ENCODE peak calls at places on chromosome 13, in six cellular contexts. C is cardiac muscle cell; D is caudate nucleus; B is PC-3; R is effector memory CD4-positive, alpha-beta T cell; K is left ventricle myocardium inferior. X is an unnamed sample.

GRCh38 chr13:33218020-33218419 is 67.5 kb downstream of the STARD13 start:
- DNase-seq in C (peak), D (no peak), B (peak), R (no peak), K (no peak), X (no peak)

GRCh38 chr13:94233401-94233800 is 246.1 kb downstream of the DCT start:
- DNase-seq in C (peak), D (peak), B (peak), R (no peak), K (peak), X (no peak)

GRCh38 chr13:65292488-65292901 is 1937.6 kb downstream of the PCDH9 start:
- DNase-seq in C (peak), D (no peak), B (peak), R (no peak), K (no peak), X (no peak)

GRCh38 chr13:32905063-32905863 is 111.0 kb upstream of the KL start:
- DNase-seq in C (no peak), D (no peak), B (peak), R (no peak), K (no peak), X (no peak)

GRCh38 chr13:113579686-113580085 is 4.9 kb upstream of the TFDP1 start:
- DNase-seq in C (no peak), D (no peak), B (no peak), R (no peak), K (no peak), X (no peak)

GRCh38 chr13:89205856-89206255 is 1534.7 kb downstream of the SLITRK5 start:
- DNase-seq in C (no peak), D (no peak), B (no peak), R (no peak), K (no peak), X (no peak)

GRCh38 chr13:97364827-97365226 is 69.1 kb upstream of the RAP2A start:
- DNase-seq in C (no peak), D (no peak), B (no peak), R (no peak), K (no peak), X (no peak)

GRCh38 chr13:50015263-50015662 is at the start of gene KCNRG:
- DNase-seq in C (peak), D (no peak), B (no peak), R (no peak), K (no peak), X (no peak)

GRCh38 chr13:112688560-112689497 is 1.0 kb upstream of the ATP11A start:
- DNase-seq in C (no peak), D (no peak), B (no peak), R (peak), K (no peak), X (peak)

GRCh38 chr13:56903710-56904109 is 237.0 kb upstream of the PRR20A start:
- DNase-seq in C (no peak), D (no peak), B (no peak), R (no peak), K (no peak), X (no peak)

GRCh38 chr13:45120967-45121366 is 657 bp downstream of the GTF2F2 start:
- DNase-seq in C (no peak), D (no peak), B (no peak), R (no peak), K (no peak), X (no peak)

GRCh38 chr13:99380402-99380801 is 73.2 kb upstream of the GPR183 start:
- DNase-seq in C (no peak), D (no peak), B (no peak), R (no peak), K (no peak), X (no peak)

GRCh38 chr13:30698488-30699005 is 36.8 kb upstream of the ALOX5AP start:
- DNase-seq in C (no peak), D (no peak), B (no peak), R (no peak), K (no peak), X (no peak)

GRCh38 chr13:86870388-86870966 is 800.7 kb upstream of the SLITRK5 start:
- DNase-seq in C (peak), D (no peak), B (peak), R (no peak), K (no peak), X (no peak)

GRCh38 chr13:90867336-90867683 is 480.2 kb upstream of the MIR17HG start:
- DNase-seq in C (peak), D (no peak), B (peak), R (no peak), K (peak), X (peak)

GRCh38 chr13:36904219-36904618 is 15.8 kb downstream of the SMAD9 start:
- DNase-seq in C (no peak), D (no peak), B (no peak), R (no peak), K (no peak), X (no peak)

GRCh38 chr13:24505756-24506155 is 6.8 kb downstream of the PARP4 start:
- DNase-seq in C (no peak), D (no peak), B (no peak), R (no peak), K (no peak), X (no peak)

GRCh38 chr13:26446751-26447150 is 110.7 kb upstream of the WASF3 start:
- DNase-seq in C (no peak), D (no peak), B (peak), R (no peak), K (no peak), X (no peak)

GRCh38 chr13:97853550-97853949 is 99.9 kb upstream of the IPO5 start:
- DNase-seq in C (no peak), D (no peak), B (peak), R (no peak), K (no peak), X (no peak)

GRCh38 chr13:83168575-83168974 is 713.7 kb downstream of the SLITRK1 start:
- DNase-seq in C (peak), D (no peak), B (no peak), R (no peak), K (no peak), X (no peak)

GRCh38 chr13:76832258-76832988 is 53.8 kb downstream of the KCTD12 start:
- DNase-seq in C (no peak), D (no peak), B (no peak), R (no peak), K (no peak), X (no peak)

GRCh38 chr13:52356327-52356726 is 49.6 kb downstream of the THSD1 start:
- DNase-seq in C (peak), D (no peak), B (peak), R (no peak), K (no peak), X (no peak)

GRCh38 chr13:45432737-45433380 is 14.7 kb upstream of the SLC25A30 start:
- DNase-seq in C (no peak), D (no peak), B (no peak), R (no peak), K (no peak), X (no peak)

GRCh38 chr13:52737900-52738299 is 1.7 kb downstream of the CNMD start:
- DNase-seq in C (peak), D (no peak), B (no peak), R (no peak), K (no peak), X (no peak)

DNA sequence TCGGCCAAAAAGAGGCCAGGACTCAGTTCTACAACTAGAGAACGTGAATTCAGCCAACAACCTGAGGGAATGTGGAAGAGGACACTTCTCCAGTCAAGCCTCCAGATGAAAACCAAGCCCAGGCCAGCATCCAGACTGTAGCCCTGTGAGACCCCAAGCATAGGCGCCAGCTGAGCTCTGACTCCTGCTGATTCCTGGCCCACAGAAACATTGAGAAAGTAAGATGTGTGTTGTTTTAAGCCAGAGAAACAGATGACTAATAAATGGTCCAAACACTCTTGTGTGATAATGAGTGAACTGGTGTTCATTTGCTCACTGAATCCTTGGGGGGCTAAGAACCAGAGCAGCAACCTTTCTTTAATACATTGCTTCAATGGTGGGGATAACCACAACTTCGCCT is 44.9 kb downstream of the SLC7A1 start:
- DNase-seq in C (no peak), D (no peak), B (no peak), R (no peak), K (no peak), X (no peak)
- H3K27ac ChIP-seq in C (no peak), D (no peak), B (no peak), R (no peak), K (no peak), X (no peak)

DNA sequence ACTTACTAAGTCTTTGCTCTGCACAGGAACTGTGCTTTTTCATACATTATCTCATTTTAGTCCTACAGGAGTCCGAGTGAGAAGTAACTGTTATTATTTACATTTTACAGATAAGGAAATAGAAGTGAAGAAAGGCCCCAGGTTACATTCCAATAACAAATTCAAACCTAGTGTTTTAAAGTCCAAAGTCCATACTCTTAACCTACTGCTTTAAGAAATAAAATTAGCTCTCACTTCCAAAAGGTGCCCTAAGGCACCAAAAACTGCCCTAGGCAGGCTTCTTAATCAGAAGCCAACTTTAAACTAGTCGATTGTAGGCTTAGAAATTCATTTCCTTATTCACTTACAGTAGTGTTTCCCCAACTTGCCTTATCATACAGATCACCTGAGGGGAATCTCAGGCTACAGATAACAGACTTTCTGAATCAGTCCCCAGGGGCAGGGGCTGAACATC is 555.9 kb downstream of the DIAPH3 start:
- DNase-seq in C (no peak), D (no peak), B (no peak), R (no peak), K (no peak), X (no peak)
- H3K27ac ChIP-seq in C (peak), D (no peak), B (no peak), R (no peak), K (no peak), X (no peak)

GRCh38 chr13:43033038-43033437 is 9.7 kb downstream of the DNAJC15 start:
- DNase-seq in C (no peak), D (no peak), B (no peak), R (no peak), K (no peak), X (no peak)
- H3K27ac ChIP-seq in C (no peak), D (no peak), B (no peak), R (no peak), K (no peak), X (no peak)

GRCh38 chr13:42048625-42049453 is at the start of gene DGKH:
- DNase-seq in C (peak), D (peak), B (peak), R (peak), K (peak), X (peak)

GRCh38 chr13:42047561-42048322 is 706 bp upstream of the DGKH start:
- DNase-seq in C (peak), D (peak), B (peak), R (no peak), K (peak), X (peak)

GRCh38 chr13:42049454-42049780 is 969 bp downstream of the DGKH start:
- DNase-seq in C (no peak), D (no peak), B (no peak), R (no peak), K (no peak), X (no peak)

GRCh38 chr13:42046448-42046847 is 2.0 kb upstream of the DGKH start:
- DNase-seq in C (no peak), D (no peak), B (no peak), R (no peak), K (no peak), X (no peak)

DNA sequence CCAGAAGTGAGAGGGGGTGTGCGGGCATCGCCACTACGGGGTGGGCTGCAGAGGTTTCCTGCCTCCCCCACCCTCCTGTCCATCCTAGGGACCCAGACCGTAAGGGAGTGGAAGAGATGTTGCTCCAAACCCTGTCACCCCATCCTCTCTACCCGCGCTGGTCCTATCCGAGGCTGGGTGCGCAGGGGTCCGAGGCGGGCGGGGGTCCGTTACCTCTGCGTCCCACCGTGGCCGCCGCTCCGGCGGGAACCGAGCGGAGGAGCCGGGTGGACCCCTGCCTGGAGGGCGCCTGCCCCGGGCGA is 174 bp upstream of the DGKH start:
- DNase-seq in C (no peak), D (no peak), B (no peak), R (no peak), K (no peak), X (no peak)
- H3K27ac ChIP-seq in C (peak), D (peak), B (peak), R (peak), K (peak), X (peak)

GRCh38 chr13:70890289-70890688 is 782.0 kb upstream of the KLHL1 start:
- DNase-seq in C (no peak), D (no peak), B (peak), R (no peak), K (no peak), X (no peak)
- H3K27ac ChIP-seq in C (no peak), D (no peak), B (no peak), R (no peak), K (no peak), X (no peak)

GRCh38 chr13:73547239-73547638 is 488.4 kb downstream of the KLF5 start:
- DNase-seq in C (no peak), D (no peak), B (no peak), R (no peak), K (no peak), X (no peak)
- H3K27ac ChIP-seq in C (no peak), D (no peak), B (no peak), R (no peak), K (no peak), X (no peak)

DNA sequence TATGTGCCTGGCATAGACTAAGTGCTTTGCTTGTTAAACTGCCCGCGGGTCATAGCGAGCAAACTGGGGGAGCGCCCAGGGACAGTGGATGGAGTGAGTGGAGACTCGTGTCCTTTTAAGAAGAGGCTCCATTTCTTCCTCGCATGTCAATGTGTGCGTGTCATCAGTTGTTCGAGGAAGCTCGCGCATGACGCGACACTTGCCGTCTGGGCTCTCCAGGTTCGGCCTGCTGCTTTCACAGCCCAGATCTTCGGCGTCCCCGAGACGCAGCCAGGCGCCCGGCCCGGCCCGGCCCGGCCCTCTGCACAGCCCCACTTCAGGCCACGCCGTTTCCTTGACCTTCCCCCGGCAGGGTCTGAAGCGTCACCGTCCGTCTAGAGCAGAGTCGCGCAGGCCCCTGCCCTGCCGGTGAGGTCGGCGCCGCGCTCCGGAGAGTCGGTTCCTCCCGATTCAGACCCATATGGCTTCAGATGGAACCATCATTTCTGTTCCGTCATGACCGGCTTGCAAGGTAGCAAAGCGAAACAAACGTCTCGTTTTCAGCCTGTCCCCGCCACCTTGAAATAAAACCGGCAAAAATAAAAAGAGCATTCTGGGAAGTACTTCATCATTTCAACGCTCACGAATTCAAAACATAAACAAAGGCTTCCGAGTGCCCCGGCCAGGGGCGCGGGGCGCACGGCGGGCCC is 604 bp upstream of the ARHGEF7 start:
- DNase-seq in C (peak), D (no peak), B (no peak), R (no peak), K (peak), X (no peak)
- H3K27ac ChIP-seq in C (no peak), D (peak), B (no peak), R (no peak), K (peak), X (no peak)

DNA sequence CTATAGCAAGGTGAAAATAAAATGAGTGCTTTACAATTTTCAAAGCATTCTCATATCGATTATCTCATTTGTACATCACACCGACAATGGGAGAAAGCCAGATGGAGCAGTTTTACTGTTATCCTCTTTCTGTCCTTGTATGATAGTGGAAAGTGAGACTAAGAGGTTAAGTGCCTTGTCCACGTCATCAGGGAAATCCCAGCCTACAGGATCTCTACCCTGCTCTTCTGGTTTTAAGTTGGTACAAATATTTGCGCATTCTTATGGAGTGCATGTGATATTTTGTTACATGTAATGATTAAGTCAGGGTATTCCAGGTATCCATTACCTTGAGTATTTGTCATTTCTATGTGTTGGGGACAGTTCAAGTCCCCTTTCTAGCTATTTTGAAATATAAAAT is 12.4 kb upstream of the ENOX1 start:
- DNase-seq in C (no peak), D (no peak), B (peak), R (no peak), K (no peak), X (no peak)
- H3K27ac ChIP-seq in C (no peak), D (no peak), B (no peak), R (no peak), K (no peak), X (no peak)

GRCh38 chr13:79779761-79780160 is 298.8 kb downstream of the NDFIP2 start:
- DNase-seq in C (peak), D (no peak), B (peak), R (no peak), K (no peak), X (no peak)
- H3K27ac ChIP-seq in C (no peak), D (no peak), B (no peak), R (no peak), K (peak), X (no peak)

GRCh38 chr13:31764556-31764955 is 25.2 kb downstream of the RXFP2 start:
- DNase-seq in C (no peak), D (no peak), B (no peak), R (no peak), K (no peak), X (no peak)
- H3K27ac ChIP-seq in C (no peak), D (no peak), B (no peak), R (no peak), K (no peak), X (no peak)